ENCODE peak calls at places on chromosomes 12 and 14, in five cellular contexts. K is endodermal cell, O is MM.1S, J is neural progenitor cell, U is GM12878. L is an unnamed sample.

GRCh38 chr14:39430762-39431415 is 1.3 kb downstream of the FBXO33 start:
- DNase-seq in J (no peak), O (no peak), K (peak; percentile 44), U (no peak), L (no peak)

GRCh38 chr12:16417058-16417457 is 69.6 kb downstream of the MGST1 start:
- DNase-seq in J (no peak), U (no peak), O (no peak), K (peak; percentile 51), L (no peak)

GRCh38 chr14:86321151-86321550 is 791.2 kb downstream of the FLRT2 start:
- DNase-seq in K (no peak), U (no peak), J (no peak), O (peak; percentile 49), L (no peak)

GRCh38 chr12:124397807-124398577 is 103.1 kb downstream of the RFLNA start:
- DNase-seq in J (no peak), U (no peak), O (no peak), K (no peak), L (no peak)

GRCh38 chr12:37547611-37548010 is 769.0 kb upstream of the ALG10B start:
- DNase-seq in U (no peak), K (no peak), O (no peak), J (no peak), L (no peak)

GRCh38 chr12:77130193-77130592 is 64.8 kb upstream of the E2F7 start:
- DNase-seq in J (no peak), K (no peak), U (no peak), O (no peak), L (no peak)

GRCh38 chr12:79019672-79020071 is 155.1 kb downstream of the SYT1 start:
- DNase-seq in J (no peak), U (peak; percentile 12), K (no peak), O (peak; percentile 65), L (no peak)

GRCh38 chr12:122799635-122800243 is 25.4 kb downstream of the CCDC62 start:
- DNase-seq in U (no peak), O (no peak), K (peak; percentile 55), J (peak; percentile 38), L (no peak)

GRCh38 chr12:49923878-49924610 is 20.3 kb upstream of the FAIM2 start:
- DNase-seq in U (no peak), K (peak; percentile 43), O (no peak), J (no peak), L (no peak)

GRCh38 chr14:68753696-68754095 is 39.2 kb downstream of the ZFP36L1 start:
- DNase-seq in U (no peak), K (no peak), J (no peak), O (no peak), L (no peak)

GRCh38 chr12:119156401-119156800 is 22.3 kb upstream of the HSPB8 start:
- DNase-seq in K (peak; percentile 94), O (no peak), J (peak; percentile 52), U (no peak), L (no peak)

GRCh38 chr12:126668538-126668937 is 1598.4 kb upstream of the TMEM132C start:
- DNase-seq in K (no peak), J (no peak), O (no peak), U (no peak), L (no peak)

GRCh38 chr12:12881495-12881894 is 9.9 kb upstream of the GPRC5A start:
- DNase-seq in U (no peak), J (no peak), O (no peak), K (peak; percentile 53), L (no peak)

GRCh38 chr12:13347241-13348043 is 150.9 kb downstream of the EMP1 start:
- DNase-seq in K (no peak), U (no peak), J (no peak), O (no peak), L (no peak)

GRCh38 chr14:54493293-54493692 is 4.5 kb upstream of the GMFB start:
- DNase-seq in O (no peak), U (no peak), K (peak; percentile 82), J (peak; percentile 47), L (no peak)

GRCh38 chr14:43003845-43004244 is 1397.2 kb downstream of the LRFN5 start:
- DNase-seq in O (no peak), J (peak; percentile 40), K (no peak), U (no peak), L (no peak)

GRCh38 chr12:101891462-101891971 is 14.1 kb downstream of the DRAM1 start:
- DNase-seq in U (peak; percentile 75), J (no peak), K (no peak), O (peak; percentile 25), L (no peak)

GRCh38 chr14:20706657-20707355 is 18.2 kb downstream of the ANG start:
- DNase-seq in O (no peak), K (no peak), U (no peak), J (no peak), L (no peak)

GRCh38 chr12:62908667-62909066 is 26.3 kb downstream of the PPM1H start:
- DNase-seq in U (no peak), O (no peak), J (no peak), K (no peak), L (no peak)

GRCh38 chr14:86673523-86673969 is 1143.6 kb downstream of the FLRT2 start:
- DNase-seq in K (no peak), J (no peak), O (no peak), U (no peak), L (no peak)

GRCh38 chr12:89949457-89950195 is 241.0 kb upstream of the ATP2B1 start:
- DNase-seq in J (no peak), K (no peak), U (peak; percentile 83), O (no peak), L (peak; percentile 94)

GRCh38 chr14:101709962-101710891 is 51.3 kb upstream of the PPP2R5C start:
- DNase-seq in U (no peak), O (no peak), J (no peak), K (peak; percentile 88), L (no peak)

GRCh38 chr12:66168410-66168809 is 1.4 kb downstream of the TMBIM4 start:
- DNase-seq in U (no peak), O (no peak), K (no peak), J (no peak), L (no peak)

GRCh38 chr12:67413577-67413976 is 144.4 kb downstream of the CAND1 start:
- DNase-seq in K (no peak), U (no peak), J (no peak), O (no peak), L (no peak)
- H3K4me3 ChIP-seq in K (no peak overlapping the region), U (no peak overlapping the region), J (no peak overlapping the region), O (no peak overlapping the region), L (no peak overlapping the region)

DNA sequence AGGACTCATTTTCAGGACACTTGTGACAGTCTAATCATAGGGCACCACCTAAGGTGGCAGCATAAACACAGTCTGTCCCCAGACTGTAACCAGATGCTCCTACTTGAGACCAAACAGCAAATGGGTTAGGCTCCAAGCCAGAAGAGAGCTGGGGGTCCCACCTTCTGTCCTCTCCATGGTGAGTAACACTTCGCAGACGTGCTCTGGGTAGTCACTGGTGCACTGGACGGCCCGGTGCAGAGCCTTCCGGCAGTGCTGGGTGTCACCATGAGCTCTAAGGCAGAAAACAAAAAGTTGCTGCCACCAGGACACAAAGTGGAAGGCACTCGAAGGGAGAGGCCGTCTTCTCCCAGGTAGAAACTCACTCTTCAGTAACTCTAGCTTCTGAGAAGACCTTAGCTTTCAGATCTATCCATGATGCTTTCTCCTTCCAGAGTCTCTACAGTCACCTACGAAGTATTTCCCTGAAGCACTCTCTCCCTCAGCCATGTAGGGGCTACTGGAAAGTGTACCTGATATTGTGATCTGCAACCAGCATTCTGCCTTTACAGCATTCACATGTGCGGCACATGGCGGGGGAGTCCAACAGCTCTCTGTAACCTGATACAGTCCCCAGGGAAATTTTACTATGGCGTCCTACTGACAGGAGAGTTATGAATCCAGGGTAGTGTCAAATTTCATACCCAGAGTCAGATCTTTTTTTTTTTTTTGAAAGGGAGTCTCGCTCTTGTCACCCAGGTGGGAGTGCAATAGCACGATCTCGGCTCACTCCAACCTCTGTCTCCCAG is 17.2 kb downstream of the FICD start:
- DNase-seq in O (no peak), K (no peak), J (no peak), U (no peak), L (no peak)
- H3K27ac ChIP-seq in O (no peak overlapping the region), K (no peak overlapping the region), J (no peak overlapping the region), U (no peak overlapping the region), L (no peak overlapping the region)

GRCh38 chr14:76090611-76091010 is 61.1 kb upstream of the GPATCH2L start:
- DNase-seq in J (no peak), K (peak; percentile 41), U (no peak), O (no peak), L (no peak)
- H3K9me3 ChIP-seq in J (no peaks in the 10 kb centered on the region), K (no peaks in the 10 kb centered on the region), U (no peaks in the 10 kb centered on the region), O (no peaks in the 10 kb centered on the region), L (no peaks in the 10 kb centered on the region)

GRCh38 chr12:6945613-6946012 is 1.8 kb downstream of the C12orf57 start:
- DNase-seq in J (no peak), U (no peak), K (no peak), O (peak; percentile 57), L (no peak)
- H3K4me3 ChIP-seq in J (no peak overlapping the region), U (peak overlapping the region; percentile 78), K (peak overlapping the region; percentile 89), O (peak overlapping the region; percentile 90), L (peak overlapping the region; percentile 87)

DNA sequence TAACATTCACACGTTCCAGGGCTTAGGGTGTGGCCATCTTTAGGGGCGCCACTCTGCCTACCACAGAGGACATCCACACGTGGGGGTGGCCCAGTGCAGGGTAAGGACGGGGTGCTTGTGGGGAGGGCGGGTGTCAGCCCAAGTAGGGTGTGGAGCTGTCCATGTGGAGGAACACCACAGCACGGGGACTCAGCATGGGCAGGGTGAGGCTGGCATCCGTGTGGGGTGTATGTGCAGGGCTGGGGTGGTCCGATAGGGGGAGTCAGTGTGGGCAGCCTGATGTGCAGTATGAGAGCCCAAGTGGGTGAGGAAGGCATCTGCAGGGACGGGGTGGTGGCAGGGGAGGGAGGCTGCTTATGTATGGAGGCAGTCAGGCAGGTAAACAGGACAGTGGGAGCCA is 17.7 kb downstream of the PSMC1 start:
- DNase-seq in O (no peak), J (no peak), K (peak; percentile 82), U (no peak), L (no peak)
- H3K27ac ChIP-seq in O (no peak overlapping the region), J (no peak overlapping the region), K (no peak overlapping the region), U (no peak overlapping the region), L (no peak overlapping the region)

GRCh38 chr12:34598352-34598827 is 576.1 kb downstream of the ALG10 start:
- DNase-seq in U (no peak), K (no peak), J (no peak), O (no peak), L (no peak)
- H3K9me3 ChIP-seq in U (no peaks in the 10 kb centered on the region), K (peaks cover 86% of the 10 kb centered on the region), J (peaks cover 21% of the 10 kb centered on the region), O (no peaks in the 10 kb centered on the region), L (no peaks in the 10 kb centered on the region)

GRCh38 chr12:48199784-48200198 is 3.3 kb downstream of the OR10AD1 start:
- DNase-seq in O (no peak), K (peak; percentile 85), J (no peak), U (no peak), L (no peak)
- H3K4me3 ChIP-seq in O (no peak overlapping the region), K (peak overlapping the region; percentile 92), J (no peak overlapping the region), U (peak overlapping the region; percentile 86), L (peak overlapping the region; percentile 82)